ENCODE peak calls at places on chromosomes 7 and 10, in seven cellular contexts. One of them, this sample, is unnamed.
A peak's percentile ranks its signal among the peaks of the same experiment; 100 is the strongest.

GRCh38 chr7:113076703-113077102 is 9.9 kb downstream of the GPR85 start:
- DNase-seq in cardiac muscle cell: no peak
- DNase-seq in substantia nigra: no peak
- DNase-seq in kidney tubule cell: no peak
- DNase-seq in activated naive CD8-positive, alpha-beta T cell treated with anti-CD3 and anti-CD28 coated beads for 36 hours: no peak
- DNase-seq in left lobe of liver: no peak
- DNase-seq in body of pancreas: no peak
- DNase-seq in this sample: no peak

GRCh38 chr7:151999337-152000090 is 26.0 kb upstream of the GALNT11 start:
- DNase-seq in left lobe of liver: no peak
- DNase-seq in activated naive CD8-positive, alpha-beta T cell treated with anti-CD3 and anti-CD28 coated beads for 36 hours: no peak
- DNase-seq in cardiac muscle cell: no peak
- DNase-seq in kidney tubule cell: no peak
- DNase-seq in substantia nigra: no peak
- DNase-seq in body of pancreas: no peak
- DNase-seq in this sample: no peak

GRCh38 chr10:84108797-84109196 is 30.5 kb upstream of the GHITM start:
- DNase-seq in left lobe of liver: no peak
- DNase-seq in body of pancreas: no peak
- DNase-seq in cardiac muscle cell: no peak
- DNase-seq in substantia nigra: no peak
- DNase-seq in activated naive CD8-positive, alpha-beta T cell treated with anti-CD3 and anti-CD28 coated beads for 36 hours: no peak
- DNase-seq in kidney tubule cell: no peak
- DNase-seq in this sample: no peak

GRCh38 chr10:110504111-110504735 is 6.5 kb downstream of the DUSP5 start:
- DNase-seq in activated naive CD8-positive, alpha-beta T cell treated with anti-CD3 and anti-CD28 coated beads for 36 hours: peak; percentile 65
- DNase-seq in body of pancreas: no peak
- DNase-seq in kidney tubule cell: peak; percentile 53
- DNase-seq in left lobe of liver: no peak
- DNase-seq in cardiac muscle cell: no peak
- DNase-seq in substantia nigra: peak; percentile 43
- DNase-seq in this sample: peak; percentile 51

GRCh38 chr7:111067251-111067650 is 23.7 kb upstream of the LRRN3 start:
- DNase-seq in left lobe of liver: no peak
- DNase-seq in activated naive CD8-positive, alpha-beta T cell treated with anti-CD3 and anti-CD28 coated beads for 36 hours: no peak
- DNase-seq in body of pancreas: no peak
- DNase-seq in kidney tubule cell: no peak
- DNase-seq in cardiac muscle cell: no peak
- DNase-seq in substantia nigra: no peak
- DNase-seq in this sample: no peak

GRCh38 chr10:103145860-103146466 is 47.1 kb downstream of the NT5C2 start:
- DNase-seq in body of pancreas: peak; percentile 80
- DNase-seq in kidney tubule cell: peak; percentile 56
- DNase-seq in substantia nigra: no peak
- DNase-seq in activated naive CD8-positive, alpha-beta T cell treated with anti-CD3 and anti-CD28 coated beads for 36 hours: peak; percentile 15
- DNase-seq in cardiac muscle cell: peak; percentile 60
- DNase-seq in left lobe of liver: peak; percentile 87
- DNase-seq in this sample: no peak

GRCh38 chr10:50375051-50375452 is 123.7 kb upstream of the ASAH2 start:
- DNase-seq in substantia nigra: no peak
- DNase-seq in activated naive CD8-positive, alpha-beta T cell treated with anti-CD3 and anti-CD28 coated beads for 36 hours: no peak
- DNase-seq in left lobe of liver: no peak
- DNase-seq in cardiac muscle cell: no peak
- DNase-seq in body of pancreas: no peak
- DNase-seq in kidney tubule cell: peak; percentile 98
- DNase-seq in this sample: no peak

GRCh38 chr10:19325581-19325980 is 277.0 kb downstream of the MALRD1 start:
- DNase-seq in activated naive CD8-positive, alpha-beta T cell treated with anti-CD3 and anti-CD28 coated beads for 36 hours: no peak
- DNase-seq in body of pancreas: no peak
- DNase-seq in substantia nigra: no peak
- DNase-seq in cardiac muscle cell: no peak
- DNase-seq in kidney tubule cell: no peak
- DNase-seq in left lobe of liver: no peak
- DNase-seq in this sample: no peak

GRCh38 chr7:44244282-44244681 is 43.5 kb downstream of the YKT6 start:
- DNase-seq in body of pancreas: no peak
- DNase-seq in kidney tubule cell: peak; percentile 20
- DNase-seq in substantia nigra: no peak
- DNase-seq in cardiac muscle cell: peak; percentile 66
- DNase-seq in left lobe of liver: no peak
- DNase-seq in activated naive CD8-positive, alpha-beta T cell treated with anti-CD3 and anti-CD28 coated beads for 36 hours: peak; percentile 47
- DNase-seq in this sample: peak; percentile 20

GRCh38 chr10:51397244-51397643 is 302.2 kb downstream of the CSTF2T start:
- DNase-seq in kidney tubule cell: no peak
- DNase-seq in substantia nigra: no peak
- DNase-seq in cardiac muscle cell: no peak
- DNase-seq in body of pancreas: no peak
- DNase-seq in left lobe of liver: no peak
- DNase-seq in activated naive CD8-positive, alpha-beta T cell treated with anti-CD3 and anti-CD28 coated beads for 36 hours: no peak
- DNase-seq in this sample: no peak

GRCh38 chr7:38306136-38306535 is 32.7 kb upstream of the TARP start:
- DNase-seq in substantia nigra: no peak
- DNase-seq in kidney tubule cell: peak; percentile 72
- DNase-seq in left lobe of liver: no peak
- DNase-seq in body of pancreas: no peak
- DNase-seq in cardiac muscle cell: no peak
- DNase-seq in activated naive CD8-positive, alpha-beta T cell treated with anti-CD3 and anti-CD28 coated beads for 36 hours: no peak
- DNase-seq in this sample: no peak

GRCh38 chr7:44765579-44766415 is 17.1 kb downstream of the ZMIZ2 start:
- DNase-seq in left lobe of liver: no peak
- DNase-seq in activated naive CD8-positive, alpha-beta T cell treated with anti-CD3 and anti-CD28 coated beads for 36 hours: no peak
- DNase-seq in kidney tubule cell: no peak
- DNase-seq in substantia nigra: no peak
- DNase-seq in cardiac muscle cell: no peak
- DNase-seq in body of pancreas: no peak
- DNase-seq in this sample: no peak

GRCh38 chr10:60572511-60573194 is 183.0 kb upstream of the ANK3 start:
- DNase-seq in activated naive CD8-positive, alpha-beta T cell treated with anti-CD3 and anti-CD28 coated beads for 36 hours: no peak
- DNase-seq in cardiac muscle cell: peak; percentile 85
- DNase-seq in substantia nigra: no peak
- DNase-seq in left lobe of liver: peak; percentile 56
- DNase-seq in body of pancreas: peak; percentile 44
- DNase-seq in kidney tubule cell: peak; percentile 78
- DNase-seq in this sample: no peak

GRCh38 chr10:108360187-108360586 is 1195.7 kb upstream of the SORCS1 start:
- DNase-seq in body of pancreas: no peak
- DNase-seq in cardiac muscle cell: no peak
- DNase-seq in activated naive CD8-positive, alpha-beta T cell treated with anti-CD3 and anti-CD28 coated beads for 36 hours: no peak
- DNase-seq in kidney tubule cell: peak; percentile 96
- DNase-seq in substantia nigra: no peak
- DNase-seq in left lobe of liver: no peak
- DNase-seq in this sample: no peak

GRCh38 chr10:84193327-84193726 is 1.0 kb upstream of the CDHR1 start:
- DNase-seq in left lobe of liver: no peak
- DNase-seq in cardiac muscle cell: no peak
- DNase-seq in activated naive CD8-positive, alpha-beta T cell treated with anti-CD3 and anti-CD28 coated beads for 36 hours: no peak
- DNase-seq in substantia nigra: no peak
- DNase-seq in body of pancreas: no peak
- DNase-seq in kidney tubule cell: no peak
- DNase-seq in this sample: no peak

GRCh38 chr7:17369686-17370426 is 71.4 kb downstream of the AHR start:
- DNase-seq in substantia nigra: no peak
- DNase-seq in left lobe of liver: no peak
- DNase-seq in body of pancreas: peak; percentile 39
- DNase-seq in kidney tubule cell: peak; percentile 62
- DNase-seq in cardiac muscle cell: no peak
- DNase-seq in activated naive CD8-positive, alpha-beta T cell treated with anti-CD3 and anti-CD28 coated beads for 36 hours: no peak
- DNase-seq in this sample: no peak

This sample was measured in memory B cell.